ENCODE peak calls at places on chromosomes 12 and 14, in eight cellular contexts. Z is adipocyte, T is sigmoid colon, H is Peyer's patch, N is hepatocyte, K is transverse colon, Q is GM23338, U is astrocyte. J is an unnamed sample.

GRCh38 chr12:121812921-121813896 is 9.4 kb downstream of the SETD1B start:
- DNase-seq in Z (peak; percentile 72), T (peak; percentile 67), H (peak; percentile 57), N (no peak), K (no peak), Q (no peak), U (no peak), J (no peak)

GRCh38 chr12:65631621-65632111 is 192.6 kb upstream of the HMGA2 start:
- DNase-seq in Z (peak; percentile 97), T (no peak), H (no peak), N (peak; percentile 64), K (no peak), Q (no peak), U (peak; percentile 100), J (no peak)

GRCh38 chr14:35818346-35819115 is 7.6 kb upstream of the BRMS1L start:
- DNase-seq in Z (peak; percentile 78), T (no peak), H (no peak), N (peak; percentile 59), K (peak; percentile 32), Q (peak; percentile 75), U (peak; percentile 14), J (no peak)

GRCh38 chr14:65604946-65605345 is 192.4 kb downstream of the FUT8 start:
- DNase-seq in Z (no peak), T (no peak), H (no peak), N (no peak), K (no peak), Q (no peak), U (no peak), J (no peak)

GRCh38 chr12:18296201-18296908 is 35.0 kb downstream of the PIK3C2G start:
- DNase-seq in Z (peak; percentile 5), T (no peak), H (no peak), N (no peak), K (no peak), Q (no peak), U (no peak), J (no peak)

GRCh38 chr12:80272516-80272915 is 171.5 kb upstream of the PTPRQ start:
- DNase-seq in Z (peak; percentile 7), T (no peak), H (no peak), N (no peak), K (no peak), Q (no peak), U (peak; percentile 48), J (no peak)

GRCh38 chr12:89514751-89515150 is 9.8 kb downstream of the GALNT4 start:
- DNase-seq in Z (no peak), T (no peak), H (no peak), N (no peak), K (no peak), Q (no peak), U (no peak), J (no peak)

GRCh38 chr14:59787045-59787674 is 83.4 kb downstream of the RTN1 start:
- DNase-seq in Z (no peak), T (no peak), H (no peak), N (no peak), K (no peak), Q (peak; percentile 31), U (no peak), J (no peak)

DNA sequence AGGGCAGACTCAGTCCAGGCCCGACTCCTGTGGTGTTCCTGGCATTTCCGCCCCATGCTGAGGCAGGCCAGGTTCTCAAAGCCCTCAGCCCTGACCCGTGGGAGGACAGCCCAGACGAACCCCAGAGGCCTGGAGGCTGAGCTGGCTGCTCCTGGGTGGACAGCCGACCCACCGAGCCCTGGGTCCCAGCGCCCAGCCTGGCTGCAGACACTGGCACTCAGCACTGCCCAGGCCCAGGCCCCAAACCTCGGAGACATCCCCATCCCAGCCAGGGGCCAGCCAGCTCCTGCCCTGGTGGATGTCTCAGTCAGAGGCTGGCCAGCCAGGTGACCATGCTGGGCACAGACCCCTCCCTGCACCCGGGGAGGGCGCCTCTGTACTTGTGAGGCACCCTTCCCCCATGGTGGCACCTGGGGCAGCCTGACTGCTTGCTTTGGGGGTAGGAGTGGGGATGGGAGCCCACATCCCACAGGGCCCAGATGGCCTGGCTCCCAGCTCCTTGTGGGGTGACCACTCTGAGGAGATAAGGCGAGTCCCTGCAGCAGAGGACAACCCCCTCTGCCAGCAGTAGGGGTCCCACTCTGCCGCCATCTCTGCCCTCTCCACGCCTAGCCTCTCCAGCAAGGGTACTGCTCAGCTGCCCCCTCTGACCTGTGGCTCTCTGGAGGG is 1.4 kb downstream of the PLD4 start:
- DNase-seq in Z (no peak), T (no peak), H (peak; percentile 44), N (no peak), K (no peak), Q (no peak), U (no peak), J (no peak)
- H3K4me3 ChIP-seq in Z (no peak overlapping the region), T (no peak overlapping the region), H (no peak overlapping the region), N (no peak overlapping the region), K (no peak overlapping the region), Q (no peak overlapping the region), U (no peak overlapping the region), J (no peak overlapping the region)

GRCh38 chr14:73719361-73719760 is 5.2 kb upstream of the PNMA1 start:
- DNase-seq in Z (no peak), T (no peak), H (no peak), N (no peak), K (no peak), Q (peak; percentile 39), U (no peak), J (no peak)

GRCh38 chr14:73720636-73721035 is 6.5 kb upstream of the PNMA1 start:
- DNase-seq in Z (no peak), T (no peak), H (no peak), N (no peak), K (no peak), Q (no peak), U (no peak), J (no peak)

GRCh38 chr14:73722581-73722980 is 8.4 kb upstream of the PNMA1 start:
- DNase-seq in Z (no peak), T (no peak), H (no peak), N (no peak), K (no peak), Q (no peak), U (no peak), J (peak; percentile 67)

GRCh38 chr14:73719791-73720190 is 5.6 kb upstream of the PNMA1 start:
- DNase-seq in Z (no peak), T (no peak), H (no peak), N (no peak), K (no peak), Q (no peak), U (no peak), J (no peak)

GRCh38 chr14:73721101-73721821 is 7.1 kb upstream of the PNMA1 start:
- DNase-seq in Z (no peak), T (no peak), H (no peak), N (no peak), K (no peak), Q (peak; percentile 78), U (no peak), J (no peak)
- H3K4me1 ChIP-seq in Z (peaks cover 37% of the 10 kb centered on the region), T (peaks cover 73% of the 10 kb centered on the region), H (peaks cover 5% of the 10 kb centered on the region), N (peaks cover 38% of the 10 kb centered on the region), K (peaks cover 35% of the 10 kb centered on the region), Q (peaks cover 45% of the 10 kb centered on the region), U (peaks cover 50% of the 10 kb centered on the region), J (peaks cover 36% of the 10 kb centered on the region)

GRCh38 chr14:98666545-98666944 is 605.5 kb downstream of the BCL11B start:
- DNase-seq in Z (no peak), T (no peak), H (no peak), N (no peak), K (no peak), Q (no peak), U (no peak), J (no peak)
- H3K4me3 ChIP-seq in Z (no peak overlapping the region), T (no peak overlapping the region), H (no peak overlapping the region), N (no peak overlapping the region), K (no peak overlapping the region), Q (no peak overlapping the region), U (no peak overlapping the region), J (no peak overlapping the region)

DNA sequence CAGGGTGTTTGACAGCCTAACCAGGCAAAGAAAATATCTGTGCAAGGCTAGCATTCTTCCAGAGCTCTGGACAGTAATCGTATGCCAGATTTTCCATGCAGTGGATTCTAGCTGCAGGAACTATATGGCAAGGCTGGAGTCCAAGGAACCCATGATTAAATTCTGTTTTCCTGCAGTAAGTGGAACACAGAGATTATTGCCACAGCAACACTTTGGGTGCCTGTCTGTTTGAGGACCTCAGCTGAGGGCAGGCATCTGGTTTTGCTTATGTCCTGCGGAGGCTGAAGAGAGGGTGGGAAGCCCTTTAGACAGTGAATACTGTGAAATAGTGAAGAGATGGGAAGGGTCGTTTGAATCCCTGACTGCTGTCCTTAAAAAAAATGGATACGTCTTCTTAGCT is 104.4 kb downstream of the DAD1 start:
- DNase-seq in Z (peak; percentile 9), T (no peak), H (no peak), N (peak; percentile 50), K (no peak), Q (no peak), U (peak; percentile 51), J (no peak)
- H3K4me1 ChIP-seq in Z (peaks cover 53% of the 10 kb centered on the region), T (peaks cover 23% of the 10 kb centered on the region), H (no peaks in the 10 kb centered on the region), N (peaks cover 23% of the 10 kb centered on the region), K (no peaks in the 10 kb centered on the region), Q (peaks cover 27% of the 10 kb centered on the region), U (peaks cover 16% of the 10 kb centered on the region), J (no peaks in the 10 kb centered on the region)

GRCh38 chr12:104627975-104628322 is 171.2 kb downstream of the CHST11 start:
- DNase-seq in Z (no peak), T (no peak), H (no peak), N (no peak), K (no peak), Q (no peak), U (no peak), J (no peak)
- H3K4me3 ChIP-seq in Z (no peak overlapping the region), T (no peak overlapping the region), H (no peak overlapping the region), N (no peak overlapping the region), K (no peak overlapping the region), Q (no peak overlapping the region), U (no peak overlapping the region), J (peak overlapping the region; percentile 39)

GRCh38 chr12:49824416-49824815 is 3.8 kb downstream of the NCKAP5L start:
- DNase-seq in Z (no peak), T (no peak), H (no peak), N (no peak), K (no peak), Q (no peak), U (no peak), J (no peak)
- H3K4me1 ChIP-seq in Z (peaks cover 57% of the 10 kb centered on the region), T (peaks cover 75% of the 10 kb centered on the region), H (no peaks in the 10 kb centered on the region), N (peaks cover 21% of the 10 kb centered on the region), K (peaks cover 29% of the 10 kb centered on the region), Q (peaks cover 46% of the 10 kb centered on the region), U (peaks cover 41% of the 10 kb centered on the region), J (peaks cover 35% of the 10 kb centered on the region)

DNA sequence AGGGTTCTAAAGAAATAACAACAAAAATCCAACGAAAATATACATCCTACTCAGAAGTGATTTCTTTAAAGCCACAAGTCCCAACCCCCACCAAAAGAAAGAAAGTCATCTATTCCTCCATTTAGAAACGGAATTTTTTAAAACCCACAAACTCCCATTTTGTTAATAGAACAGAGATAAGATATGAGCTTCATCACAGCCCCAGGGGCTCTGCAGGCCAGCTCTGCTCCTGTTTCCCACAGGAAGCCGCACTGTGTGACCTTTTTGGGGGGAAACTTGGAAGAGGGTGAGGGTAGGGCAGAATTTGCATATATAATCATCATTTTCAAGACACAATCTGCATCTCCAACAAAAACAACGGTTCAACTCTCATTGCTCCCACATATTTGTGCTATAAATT is 2.8 kb downstream of the FBXL14 start:
- DNase-seq in Z (no peak), T (no peak), H (no peak), N (no peak), K (no peak), Q (no peak), U (no peak), J (no peak)
- H3K4me3 ChIP-seq in Z (peak overlapping the region; percentile 89), T (peak overlapping the region; percentile 93), H (peak overlapping the region; percentile 61), N (peak overlapping the region; percentile 4), K (peak overlapping the region; percentile 5), Q (peak overlapping the region; percentile 45), U (peak overlapping the region; percentile 56), J (peak overlapping the region; percentile 46)

J was measured in ascending aorta.